ENCODE peak calls at places on chromosomes 6 and 20, in six cellular contexts. I is HepG2, N is GM12878, U is SK-N-SH, G is K562, W is H1. P is an unnamed sample.

GRCh38 chr20:13788167-13788834 is 3.5 kb downstream of the NDUFAF5 start:
- DNase-seq in G (peak), W (no peak), N (peak), U (peak), I (peak), P (no peak)

GRCh38 chr20:2297352-2297717 is 1.5 kb downstream of the TGM3 start:
- DNase-seq in I (no peak), N (no peak), G (no peak), U (no peak), W (no peak), P (no peak)

GRCh38 chr6:124753562-124753961 is 208.7 kb upstream of the RNF217 start:
- DNase-seq in U (no peak), G (no peak), I (no peak), N (no peak), W (no peak), P (no peak)

GRCh38 chr6:38638941-38639497 is 710 bp downstream of the BTBD9 start:
- DNase-seq in G (no peak), N (no peak), W (no peak), U (no peak), I (peak), P (peak)

GRCh38 chr20:38200646-38201045 is 35.6 kb upstream of the TGM2 start:
- DNase-seq in W (no peak), U (no peak), G (no peak), N (no peak), I (no peak), P (no peak)

GRCh38 chr6:125094563-125094962 is 59.0 kb upstream of the TPD52L1 start:
- DNase-seq in U (no peak), N (no peak), G (no peak), W (no peak), I (no peak), P (no peak)

GRCh38 chr20:14481863-14482262 is 144.5 kb upstream of the FLRT3 start:
- DNase-seq in G (no peak), N (no peak), I (no peak), U (no peak), W (no peak), P (no peak)

GRCh38 chr6:90643366-90643765 is 56.5 kb upstream of the MAP3K7 start:
- DNase-seq in G (no peak), N (no peak), I (no peak), U (no peak), W (no peak), P (no peak)

GRCh38 chr20:36666181-36666740 is 20.3 kb upstream of the SLA2 start:
- DNase-seq in G (no peak), I (peak), N (no peak), W (no peak), U (no peak), P (peak)

GRCh38 chr6:8020083-8020482 is 44.1 kb downstream of the BLOC1S5 start:
- DNase-seq in N (no peak), U (no peak), G (no peak), I (no peak), W (no peak), P (no peak)

GRCh38 chr6:155187096-155187495 is 76.7 kb upstream of the CLDN20 start:
- DNase-seq in N (no peak), U (no peak), W (no peak), I (no peak), G (no peak), P (no peak)

GRCh38 chr6:24506814-24507520 is 12.2 kb downstream of the ALDH5A1 start:
- DNase-seq in W (no peak), U (no peak), N (no peak), G (no peak), I (no peak), P (no peak)

GRCh38 chr6:25302677-25303128 is 23.5 kb downstream of the CARMIL1 start:
- DNase-seq in N (no peak), U (no peak), I (no peak), G (no peak), W (no peak), P (no peak)

DNA sequence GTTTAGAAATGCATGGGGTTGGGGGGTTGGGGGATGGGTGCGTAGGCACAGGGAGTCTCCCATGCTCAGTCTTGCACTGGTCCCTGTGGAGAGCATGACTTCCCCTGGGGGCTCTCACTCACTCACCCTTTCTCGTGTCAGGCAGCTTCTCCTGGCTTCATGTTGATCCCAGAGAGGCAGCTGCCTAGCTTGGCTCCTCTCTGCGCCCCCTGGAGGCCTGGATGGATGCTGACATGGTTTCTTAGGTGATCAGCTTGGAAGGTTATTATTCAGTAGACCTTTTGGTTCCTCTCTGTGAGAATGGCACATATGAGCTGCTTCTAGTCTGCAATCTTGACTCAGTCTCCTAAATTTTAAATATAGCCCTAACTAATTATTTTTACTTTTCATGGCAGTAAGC is 109.3 kb upstream of the FAM83B start:
- DNase-seq in W (peak), N (no peak), G (peak), I (peak), U (peak), P (no peak)
- TF ChIP-seq GABPA in W (no peak), N (no peak), G (no peak), I (no peak), U (no peak), P (no peak)

DNA sequence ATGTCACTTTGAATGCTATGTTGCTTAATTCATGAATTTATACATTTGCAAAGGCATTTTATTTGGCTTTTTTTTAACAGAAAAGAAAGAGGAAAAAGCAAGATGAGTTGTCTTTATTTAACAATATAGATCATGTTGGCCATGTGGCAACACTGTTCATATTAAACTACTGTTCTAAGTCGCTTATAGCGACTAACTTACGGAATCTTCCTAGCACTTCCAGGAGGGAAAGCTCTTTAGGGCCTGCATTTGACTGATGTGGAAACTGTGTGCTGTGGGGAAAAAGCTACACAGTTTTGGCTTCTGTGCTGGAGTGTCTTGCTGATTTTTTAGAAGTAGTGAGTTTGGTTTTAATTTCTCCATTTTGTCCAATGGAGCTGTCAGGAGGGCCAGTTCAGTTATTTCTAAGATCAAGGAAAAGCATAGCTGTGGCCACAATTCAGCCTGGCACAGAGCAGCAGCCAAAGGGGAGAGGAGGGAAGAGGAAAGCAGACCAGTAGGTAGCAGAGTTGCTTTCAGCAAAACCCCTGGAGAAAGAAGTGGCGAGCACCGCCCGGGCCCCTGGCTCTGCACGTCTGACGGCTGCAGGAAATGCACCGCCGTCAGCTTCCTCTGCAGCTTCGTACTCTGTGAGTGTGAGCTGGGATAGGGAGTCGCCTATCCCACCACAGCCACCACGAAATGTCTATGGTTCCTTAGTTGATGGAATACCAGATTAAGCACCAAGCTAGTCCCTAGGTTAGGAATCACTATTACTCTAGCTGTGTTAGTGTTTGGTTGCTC is 80.2 kb upstream of the NAA20 start:
- DNase-seq in I (no peak), G (no peak), W (no peak), N (no peak), U (no peak), P (peak)
- H3K27ac ChIP-seq in I (no peak), G (no peak), W (no peak), N (no peak), U (no peak), P (no peak)

GRCh38 chr6:111757342-111757741 is 115.9 kb downstream of the FYN start:
- DNase-seq in N (no peak), W (no peak), G (no peak), U (no peak), I (no peak), P (no peak)

GRCh38 chr6:111759836-111760785 is 113.1 kb downstream of the FYN start:
- DNase-seq in W (no peak), G (no peak), I (no peak), N (no peak), U (peak), P (no peak)

GRCh38 chr6:111761783-111762312 is 111.4 kb downstream of the FYN start:
- DNase-seq in N (no peak), W (no peak), I (no peak), G (no peak), U (no peak), P (no peak)

GRCh38 chr6:111759413-111759835 is 113.8 kb downstream of the FYN start:
- DNase-seq in G (no peak), U (no peak), W (no peak), I (no peak), N (no peak), P (no peak)

GRCh38 chr6:111758608-111759293 is 114.5 kb downstream of the FYN start:
- DNase-seq in I (no peak), U (no peak), N (no peak), G (no peak), W (no peak), P (no peak)
- H3K4me3 ChIP-seq in I (no peak), U (no peak), N (no peak), G (no peak), W (no peak), P (no peak)

GRCh38 chr6:152957796-152958195 is 25.0 kb downstream of the FBXO5 start:
- DNase-seq in N (no peak), W (no peak), U (no peak), G (no peak), I (no peak), P (no peak)
- TF ChIP-seq GABPA in N (no peak), W (no peak), U (no peak), G (no peak), I (no peak), P (no peak)

DNA sequence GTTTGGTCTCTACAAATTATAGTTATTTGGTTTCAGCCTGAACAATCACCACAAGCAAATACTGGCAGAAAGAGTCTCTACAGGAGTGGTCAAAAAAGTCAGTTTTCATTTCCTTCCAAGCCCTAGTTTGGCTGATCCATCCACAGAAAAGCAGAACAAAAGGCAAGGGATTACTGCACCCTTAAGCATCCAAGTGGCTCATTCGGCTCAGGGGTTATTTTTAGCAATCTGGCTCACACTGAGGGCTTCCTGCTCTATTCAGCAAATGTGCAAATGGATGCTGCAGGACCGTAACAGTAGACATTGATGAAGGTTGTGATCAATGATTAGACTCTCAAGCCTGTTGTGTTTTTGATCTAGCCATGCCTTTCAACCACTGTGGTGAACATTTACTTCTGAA is 62.2 kb upstream of the FABP7 start:
- DNase-seq in G (no peak), W (no peak), N (no peak), I (no peak), U (no peak), P (peak)
- H3K27ac ChIP-seq in G (no peak), W (no peak), N (no peak), I (no peak), U (no peak), P (no peak)

P was measured in HL-60.